ENCODE peak calls at places on chromosomes 16 and 17, in six cellular contexts. One of them, this sample, is unnamed.
A peak's percentile ranks its signal among the peaks of the same experiment; 100 is the strongest.

GRCh38 chr17:48604770-48605329 is at the start of gene HOXB6:
- DNase-seq in iPS-NIHi11: no peak
- DNase-seq in HT1080: peak; percentile 80
- DNase-seq in trophoblast cell: no peak
- DNase-seq in sigmoid colon: no peak
- DNase-seq in NCI-H526 treated with DMSO at 0.1 percent for 48 hours: no peak
- DNase-seq in this sample: no peak

GRCh38 chr17:18040287-18040858 is 1.2 kb downstream of the GID4 start:
- DNase-seq in iPS-NIHi11: no peak
- DNase-seq in HT1080: no peak
- DNase-seq in trophoblast cell: no peak
- DNase-seq in sigmoid colon: no peak
- DNase-seq in NCI-H526 treated with DMSO at 0.1 percent for 48 hours: no peak
- DNase-seq in this sample: no peak

GRCh38 chr17:57073626-57074025 is 11.4 kb upstream of the AKAP1 start:
- DNase-seq in iPS-NIHi11: no peak
- DNase-seq in HT1080: no peak
- DNase-seq in trophoblast cell: no peak
- DNase-seq in sigmoid colon: no peak
- DNase-seq in NCI-H526 treated with DMSO at 0.1 percent for 48 hours: no peak
- DNase-seq in this sample: no peak

GRCh38 chr16:74865922-74866598 is 91.4 kb upstream of the FA2H start:
- DNase-seq in iPS-NIHi11: peak; percentile 65
- DNase-seq in HT1080: no peak
- DNase-seq in trophoblast cell: no peak
- DNase-seq in sigmoid colon: no peak
- DNase-seq in NCI-H526 treated with DMSO at 0.1 percent for 48 hours: peak; percentile 32
- DNase-seq in this sample: no peak

GRCh38 chr16:11109551-11109950 is 146.5 kb downstream of the SOCS1 start:
- DNase-seq in iPS-NIHi11: no peak
- DNase-seq in HT1080: no peak
- DNase-seq in trophoblast cell: no peak
- DNase-seq in sigmoid colon: no peak
- DNase-seq in NCI-H526 treated with DMSO at 0.1 percent for 48 hours: no peak
- DNase-seq in this sample: no peak

GRCh38 chr17:16529906-16530305 is 37.9 kb upstream of the LRRC75A start:
- DNase-seq in iPS-NIHi11: no peak
- DNase-seq in HT1080: no peak
- DNase-seq in trophoblast cell: no peak
- DNase-seq in sigmoid colon: no peak
- DNase-seq in NCI-H526 treated with DMSO at 0.1 percent for 48 hours: no peak
- DNase-seq in this sample: no peak

GRCh38 chr17:76497699-76497978 is 3.6 kb downstream of the RHBDF2 start:
- DNase-seq in iPS-NIHi11: no peak
- DNase-seq in HT1080: no peak
- DNase-seq in trophoblast cell: no peak
- DNase-seq in sigmoid colon: no peak
- DNase-seq in NCI-H526 treated with DMSO at 0.1 percent for 48 hours: no peak
- DNase-seq in this sample: no peak

GRCh38 chr16:50306287-50306686 is 39.9 kb downstream of the ADCY7 start:
- DNase-seq in iPS-NIHi11: no peak
- DNase-seq in HT1080: no peak
- DNase-seq in trophoblast cell: no peak
- DNase-seq in sigmoid colon: peak; percentile 41
- DNase-seq in NCI-H526 treated with DMSO at 0.1 percent for 48 hours: no peak
- DNase-seq in this sample: peak; percentile 54

GRCh38 chr16:23394141-23394540 is 58.8 kb downstream of the COG7 start:
- DNase-seq in iPS-NIHi11: no peak
- DNase-seq in HT1080: no peak
- DNase-seq in trophoblast cell: no peak
- DNase-seq in sigmoid colon: no peak
- DNase-seq in NCI-H526 treated with DMSO at 0.1 percent for 48 hours: no peak
- DNase-seq in this sample: no peak

GRCh38 chr16:19810817-19811731 is 73.6 kb downstream of the GPRC5B start:
- DNase-seq in iPS-NIHi11: no peak
- DNase-seq in HT1080: peak; percentile 48
- DNase-seq in trophoblast cell: peak; percentile 46
- DNase-seq in sigmoid colon: peak; percentile 37
- DNase-seq in NCI-H526 treated with DMSO at 0.1 percent for 48 hours: no peak
- DNase-seq in this sample: no peak

GRCh38 chr16:1439058-1439698 is 5.2 kb downstream of the CCDC154 start:
- DNase-seq in iPS-NIHi11: no peak
- DNase-seq in HT1080: no peak
- DNase-seq in trophoblast cell: no peak
- DNase-seq in sigmoid colon: no peak
- DNase-seq in NCI-H526 treated with DMSO at 0.1 percent for 48 hours: no peak
- DNase-seq in this sample: no peak

GRCh38 chr17:10384175-10384574 is 11.4 kb upstream of the MYH13 start:
- DNase-seq in iPS-NIHi11: no peak
- DNase-seq in HT1080: no peak
- DNase-seq in trophoblast cell: no peak
- DNase-seq in sigmoid colon: no peak
- DNase-seq in NCI-H526 treated with DMSO at 0.1 percent for 48 hours: no peak
- DNase-seq in this sample: no peak

GRCh38 chr17:58344047-58344790 is 7.8 kb downstream of the SUPT4H1 start:
- DNase-seq in iPS-NIHi11: no peak
- DNase-seq in HT1080: no peak
- DNase-seq in trophoblast cell: peak; percentile 25
- DNase-seq in sigmoid colon: no peak
- DNase-seq in NCI-H526 treated with DMSO at 0.1 percent for 48 hours: no peak
- DNase-seq in this sample: no peak

GRCh38 chr17:74790206-74791066 is 14.3 kb upstream of the NAT9 start:
- DNase-seq in iPS-NIHi11: no peak
- DNase-seq in HT1080: no peak
- DNase-seq in trophoblast cell: peak; percentile 21
- DNase-seq in sigmoid colon: no peak
- DNase-seq in NCI-H526 treated with DMSO at 0.1 percent for 48 hours: no peak
- DNase-seq in this sample: no peak

This sample was measured in cardiac septum.